ENCODE peak calls at places on chromosome 12, in five cellular contexts. N is HepG2, F is GM12878, W is K562, H is H1. Y is an unnamed sample.

GRCh38 chr12:18421840-18422239 is 160.5 kb downstream of the PIK3C2G start:
- DNase-seq in N (no peak), H (no peak), F (no peak), W (no peak), Y (no peak)

GRCh38 chr12:1530592-1531159 is 63.7 kb downstream of the FBXL14 start:
- DNase-seq in H (no peak), N (no peak), W (peak; percentile 39), F (no peak), Y (peak; percentile 79)

GRCh38 chr12:57765003-57765697 is 1.7 kb downstream of the CYP27B1 start:
- DNase-seq in H (peak; percentile 80), N (peak; percentile 40), W (no peak), F (no peak), Y (peak; percentile 81)

GRCh38 chr12:91178139-91178561 is 4.5 kb downstream of the DCN start:
- DNase-seq in W (no peak), H (no peak), N (peak; percentile 6), F (no peak), Y (no peak)

GRCh38 chr12:62720661-62721330 is 214.2 kb downstream of the PPM1H start:
- DNase-seq in N (no peak), F (no peak), H (no peak), W (no peak), Y (no peak)

GRCh38 chr12:54650884-54651283 is 2.7 kb upstream of the DCD start:
- DNase-seq in F (no peak), H (no peak), N (no peak), W (no peak), Y (no peak)

GRCh38 chr12:96155181-96155580 is 39.0 kb upstream of the ELK3 start:
- DNase-seq in N (no peak), F (no peak), H (no peak), W (no peak), Y (no peak)

GRCh38 chr12:45338272-45338671 is 122.4 kb downstream of the ANO6 start:
- DNase-seq in H (no peak), N (no peak), W (no peak), F (no peak), Y (no peak)

GRCh38 chr12:102396276-102396675 is 84.1 kb downstream of the IGF1 start:
- DNase-seq in N (no peak), W (no peak), F (no peak), H (no peak), Y (no peak)

GRCh38 chr12:44331269-44331668 is 495.4 kb downstream of the TMEM117 start:
- DNase-seq in F (no peak), W (no peak), H (no peak), N (no peak), Y (no peak)

GRCh38 chr12:79934309-79935020 is 432 bp downstream of the PPP1R12A start:
- DNase-seq in W (peak; percentile 52), F (no peak), H (peak; percentile 79), N (peak; percentile 17), Y (peak; percentile 67)

GRCh38 chr12:68348419-68348818 is 16.3 kb upstream of the MDM1 start:
- DNase-seq in F (no peak), H (no peak), N (no peak), W (no peak), Y (no peak)

GRCh38 chr12:80862606-80863005 is 75.1 kb downstream of the LIN7A start:
- DNase-seq in F (no peak), N (no peak), W (no peak), H (no peak), Y (no peak)

GRCh38 chr12:30687265-30687986 is 8.2 kb downstream of the IPO8 start:
- DNase-seq in N (peak; percentile 8), H (no peak), W (no peak), F (no peak), Y (no peak)

GRCh38 chr12:41277019-41277770 is 89.1 kb downstream of the PDZRN4 start:
- DNase-seq in W (peak; percentile 27), H (no peak), N (peak; percentile 26), F (no peak), Y (peak; percentile 34)

GRCh38 chr12:92593734-92594402 is 108.9 kb upstream of the PLEKHG7 start:
- DNase-seq in F (peak; percentile 96), W (no peak), N (peak; percentile 54), H (no peak), Y (no peak)

GRCh38 chr12:50156641-50157040 is 10.5 kb downstream of the CERS5 start:
- DNase-seq in W (no peak), H (no peak), N (peak; percentile 4), F (no peak), Y (no peak)
- H3K79me2 ChIP-seq in W (peaks cover 9% of the 10 kb centered on the region), H (peaks cover 69% of the 10 kb centered on the region), N (peaks cover 26% of the 10 kb centered on the region), F (peaks cover 12% of the 10 kb centered on the region), Y (peaks cover 98% of the 10 kb centered on the region)

DNA sequence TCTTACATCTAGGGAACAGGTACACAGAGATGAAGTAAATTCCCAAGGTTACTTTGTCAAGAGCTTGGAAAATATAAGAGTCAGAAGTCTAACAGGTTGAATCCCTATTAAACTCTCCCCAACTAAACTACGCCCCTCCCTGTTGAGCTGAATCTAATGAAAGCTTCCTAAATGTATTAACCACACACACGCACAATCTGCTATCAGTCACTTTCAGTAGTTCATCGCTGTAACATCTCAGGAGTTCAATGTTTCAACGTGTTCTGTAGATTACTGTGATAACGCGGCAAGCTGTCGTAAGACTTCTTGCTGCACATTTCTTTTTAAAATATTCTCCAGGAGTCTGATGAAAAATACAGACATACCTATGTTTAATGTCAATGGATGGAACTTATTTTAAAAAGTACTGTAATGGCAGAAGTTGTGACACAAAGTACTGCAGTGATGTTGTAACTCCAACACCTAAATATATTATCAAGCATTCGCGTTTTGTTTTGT is 612 bp upstream of the SLC25A3 start:
- DNase-seq in H (no peak), F (no peak), N (no peak), W (peak; percentile 25), Y (peak; percentile 46)
- TF ChIP-seq RFX5 in H (no peak), F (no peak), N (no peak), W (no peak), Y (no peak)

GRCh38 chr12:104490850-104491249 is 34.1 kb downstream of the CHST11 start:
- DNase-seq in H (no peak), N (no peak), W (no peak), F (no peak), Y (no peak)
- H3K79me2 ChIP-seq in H (peaks cover 4% of the 10 kb centered on the region), N (no peaks in the 10 kb centered on the region), W (peaks cover 84% of the 10 kb centered on the region), F (peaks cover 61% of the 10 kb centered on the region), Y (no peaks in the 10 kb centered on the region)

GRCh38 chr12:6356374-6356820 is 14.5 kb upstream of the TNFRSF1A start:
- DNase-seq in N (no peak), W (no peak), F (no peak), H (no peak), Y (no peak)
- TF ChIP-seq RFX5 in N (no peak), W (no peak), F (no peak), H (no peak), Y (no peak)

DNA sequence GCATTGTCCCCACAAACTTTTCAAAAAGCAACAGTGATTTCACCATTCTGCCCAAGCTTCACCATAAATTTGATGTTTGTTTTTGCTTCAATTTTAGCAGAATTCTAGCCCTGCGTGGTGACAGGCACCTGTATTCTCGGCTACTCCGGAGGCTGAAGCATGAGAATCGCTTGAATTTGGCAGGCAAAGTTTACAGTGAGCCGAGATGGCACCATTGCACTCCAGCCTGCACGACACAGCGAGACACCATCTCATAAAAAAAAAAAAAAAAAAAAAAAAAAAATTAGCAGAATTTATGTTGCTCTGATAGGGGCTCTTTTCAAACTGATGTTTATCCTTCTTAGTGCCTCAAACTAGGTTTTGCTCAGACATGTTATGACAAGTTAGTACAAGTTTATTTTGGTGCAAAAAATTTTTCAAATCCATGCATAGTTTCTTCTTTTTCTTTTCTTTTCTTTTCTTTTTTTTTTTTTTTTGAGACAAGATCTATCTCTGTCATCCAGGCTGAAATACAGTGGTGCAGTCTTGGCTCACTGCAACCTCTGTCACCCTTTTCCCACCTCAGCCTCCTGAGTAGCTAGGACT is 24.3 kb downstream of the RASSF3 start:
- DNase-seq in F (no peak), H (no peak), N (no peak), W (no peak), Y (no peak)
- H3K79me2 ChIP-seq in F (peaks cover 83% of the 10 kb centered on the region), H (peaks cover 87% of the 10 kb centered on the region), N (peaks cover 56% of the 10 kb centered on the region), W (peaks cover 77% of the 10 kb centered on the region), Y (peaks cover 84% of the 10 kb centered on the region)

GRCh38 chr12:8145754-8146415 is 10.9 kb upstream of the ZNF705A start:
- DNase-seq in F (no peak), N (no peak), W (no peak), H (peak; percentile 66), Y (no peak)
- TF ChIP-seq RFX5 in F (no peak), N (no peak), W (no peak), H (no peak), Y (no peak)

GRCh38 chr12:12266389-12266872 is 413 bp downstream of the LRP6 start:
- DNase-seq in F (no peak), W (no peak), H (no peak), N (no peak), Y (peak; percentile 72)
- H3K79me2 ChIP-seq in F (peaks cover 10% of the 10 kb centered on the region), W (peaks cover 47% of the 10 kb centered on the region), H (peaks cover 52% of the 10 kb centered on the region), N (peaks cover 52% of the 10 kb centered on the region), Y (peaks cover 53% of the 10 kb centered on the region)

GRCh38 chr12:15256760-15257159 is 35.5 kb upstream of the RERG start:
- DNase-seq in H (no peak), W (no peak), N (no peak), F (no peak), Y (no peak)
- TF ChIP-seq RFX5 in H (no peak), W (no peak), N (no peak), F (no peak), Y (no peak)

Y was measured in SK-N-SH.